ENCODE peak calls at places on chromosomes 5 and 9, in eight cellular contexts. J, I, F, Z, W, Y, P and G are unnamed samples. For H3K27me3, the result is how much of the 10 kb centered on the place peaks cover.

GRCh38 chr5:93658044-93658443 is 75.0 kb downstream of the NR2F1 start:
- DNase-seq in J (no peak), Z (no peak), F (no peak), Y (peak), I (peak), W (no peak), P (no peak), G (no peak)

GRCh38 chr5:452856-453710 is 10.1 kb downstream of the EXOC3 start:
- DNase-seq in W (no peak), J (no peak), I (no peak), P (peak), Z (no peak), F (no peak), Y (no peak), G (peak)

GRCh38 chr9:133247632-133248031 is 27.4 kb downstream of the ABO start:
- DNase-seq in W (no peak), J (no peak), Z (no peak), Y (no peak), I (no peak), P (no peak), F (no peak), G (no peak)

GRCh38 chr9:125439434-125440272 is 178.0 kb downstream of the GAPVD1 start:
- DNase-seq in W (no peak), P (no peak), Y (no peak), J (no peak), Z (no peak), F (no peak), I (no peak), G (peak)

GRCh38 chr5:136106351-136106750 is 26.3 kb upstream of the SMAD5 start:
- DNase-seq in P (no peak), W (no peak), F (no peak), Z (no peak), I (no peak), J (no peak), Y (no peak), G (no peak)

GRCh38 chr5:181246276-181247050 is 2.8 kb upstream of the RACK1 start:
- DNase-seq in P (peak), I (peak), F (peak), W (peak), J (peak), Z (peak), Y (peak), G (peak)

GRCh38 chr5:142779163-142779562 is 9.0 kb downstream of the ARHGAP26 start:
- DNase-seq in W (no peak), I (peak), Y (no peak), F (no peak), J (no peak), P (no peak), Z (peak), G (no peak)

GRCh38 chr9:135332979-135333748 is 146.4 kb upstream of the PPP1R26 start:
- DNase-seq in F (no peak), W (no peak), J (peak), P (no peak), Z (no peak), I (no peak), Y (no peak), G (peak)

GRCh38 chr9:131678499-131679111 is 61.3 kb downstream of the RAPGEF1 start:
- DNase-seq in Z (peak), F (peak), J (no peak), I (peak), Y (peak), P (no peak), W (peak), G (peak)

GRCh38 chr9:29691758-29692407 is 2118.6 kb upstream of the C9orf72 start:
- DNase-seq in Y (no peak), Z (no peak), P (no peak), W (peak), J (no peak), I (peak), F (peak), G (no peak)

GRCh38 chr5:39021413-39021812 is 52.8 kb downstream of the RICTOR start:
- DNase-seq in F (no peak), P (no peak), W (no peak), I (no peak), J (no peak), Z (no peak), Y (no peak), G (no peak)

GRCh38 chr5:43000914-43001313 is 39.2 kb downstream of the ANXA2R start:
- DNase-seq in Z (no peak), W (no peak), J (no peak), P (no peak), F (no peak), Y (no peak), I (no peak), G (no peak)

GRCh38 chr5:80466669-80467485 is 21.0 kb upstream of the FAM151B start:
- DNase-seq in Y (peak), I (peak), J (no peak), P (no peak), W (peak), F (no peak), Z (no peak), G (no peak)

GRCh38 chr9:79570449-79571308 is 1.1 kb upstream of the TLE4 start:
- DNase-seq in Z (peak), J (peak), Y (peak), W (no peak), I (peak), P (peak), F (no peak), G (peak)

GRCh38 chr9:126671983-126672382 is 58.3 kb downstream of the LMX1B start:
- DNase-seq in F (no peak), Y (no peak), Z (no peak), P (no peak), I (no peak), W (no peak), J (no peak), G (no peak)

GRCh38 chr9:126673689-126674364 is 60.1 kb downstream of the LMX1B start:
- DNase-seq in Y (peak), I (peak), F (no peak), Z (no peak), P (no peak), J (peak), W (peak), G (no peak)

GRCh38 chr9:126671381-126671831 is 57.7 kb downstream of the LMX1B start:
- DNase-seq in P (peak), I (no peak), F (no peak), W (no peak), J (no peak), Y (no peak), Z (no peak), G (no peak)

GRCh38 chr9:126674365-126675146 is 60.8 kb downstream of the LMX1B start:
- DNase-seq in Z (no peak), F (no peak), P (no peak), W (no peak), I (no peak), Y (no peak), J (no peak), G (no peak)

GRCh38 chr9:126672634-126673284 is 59.0 kb downstream of the LMX1B start:
- DNase-seq in J (peak), F (no peak), Z (no peak), I (no peak), Y (no peak), W (no peak), P (no peak), G (no peak)
- H3K27me3 ChIP-seq in J (under half), F (under half), Z (under half), I (under half), Y (half or more), W (half or more), P (under half), G (under half)

GRCh38 chr9:21266733-21267132 is 26.9 kb upstream of the IFNA14 start:
- DNase-seq in P (no peak), W (no peak), F (no peak), I (no peak), Z (no peak), J (no peak), Y (no peak), G (no peak)
- H3K27me3 ChIP-seq in P (under half), W (under half), F (under half), I (under half), Z (under half), J (under half), Y (under half), G (under half)

GRCh38 chr5:72180925-72181324 is 73.7 kb downstream of the MAP1B start:
- DNase-seq in W (no peak), Y (no peak), J (no peak), P (no peak), I (no peak), F (no peak), Z (no peak), G (no peak)
- H3K27me3 ChIP-seq in W (under half), Y (under half), J (under half), P (under half), I (under half), F (under half), Z (under half), G (under half)

DNA sequence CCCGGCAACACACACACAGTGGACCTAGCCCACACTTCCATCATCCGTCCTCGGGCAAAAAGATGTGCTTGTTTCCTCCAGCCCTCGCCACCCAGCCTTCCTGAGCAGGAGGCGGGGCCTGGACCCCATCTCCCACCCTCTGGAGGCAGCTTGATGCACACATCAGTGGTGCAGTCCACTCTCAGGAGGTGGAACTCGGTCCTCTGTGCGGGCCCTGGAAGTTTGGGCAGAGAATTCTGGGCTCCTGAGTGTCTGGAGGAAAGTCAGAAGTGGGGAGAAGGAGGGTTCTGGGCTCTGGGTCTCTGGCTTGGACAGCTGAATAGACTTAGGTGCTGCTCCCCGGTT is 54.0 kb upstream of the NEURL1B start:
- DNase-seq in Y (no peak), Z (no peak), W (no peak), I (no peak), J (no peak), P (peak), F (no peak), G (no peak)
- H3K27me3 ChIP-seq in Y (half or more), Z (under half), W (half or more), I (under half), J (under half), P (under half), F (under half), G (under half)

DNA sequence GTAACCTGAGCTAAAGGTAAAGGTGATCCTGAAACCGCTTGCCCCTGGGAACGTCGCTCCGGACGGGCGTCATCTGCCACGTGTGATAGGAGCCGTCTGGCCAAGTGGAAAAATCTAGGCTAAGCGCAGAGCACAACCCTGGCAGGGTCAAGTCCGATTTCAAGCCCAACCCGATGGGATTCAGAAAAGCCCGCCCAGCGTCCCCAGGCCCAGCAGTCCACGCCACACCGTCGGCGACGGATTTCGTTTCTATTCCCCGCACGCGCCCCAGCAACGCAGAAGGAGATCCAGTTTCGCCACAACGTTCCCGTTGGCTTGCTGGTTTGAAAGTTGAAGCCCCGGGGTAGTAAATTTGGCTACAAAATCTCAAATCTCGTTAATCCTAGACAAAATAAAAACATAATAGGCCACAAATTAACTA is 32.4 kb upstream of the NFIB start:
- DNase-seq in Z (peak), J (no peak), P (no peak), I (no peak), W (no peak), F (no peak), Y (no peak), G (no peak)
- H3K27me3 ChIP-seq in Z (under half), J (under half), P (under half), I (half or more), W (half or more), F (under half), Y (half or more), G (under half)